ENCODE peak calls at places on chromosomes 1 and 21, in five cellular contexts. One of them, this sample, is unnamed.
A peak's percentile ranks its signal among the peaks of the same experiment; 100 is the strongest.

GRCh38 chr1:167669209-167670139 is 39.4 kb downstream of the RCSD1 start:
- DNase-seq in endothelial cell of umbilical vein: no peak
- DNase-seq in neural progenitor cell: no peak
- DNase-seq in fibroblast of lung: no peak
- DNase-seq in PC-3: no peak
- DNase-seq in this sample: peak; percentile 42

GRCh38 chr1:94629259-94630181 is 88.0 kb upstream of the F3 start:
- DNase-seq in endothelial cell of umbilical vein: no peak
- DNase-seq in neural progenitor cell: no peak
- DNase-seq in fibroblast of lung: no peak
- DNase-seq in PC-3: no peak
- DNase-seq in this sample: no peak

GRCh38 chr21:32592929-32593502 is 7.7 kb upstream of the TCP10L start:
- DNase-seq in endothelial cell of umbilical vein: no peak
- DNase-seq in neural progenitor cell: no peak
- DNase-seq in fibroblast of lung: no peak
- DNase-seq in PC-3: no peak
- DNase-seq in this sample: no peak

GRCh38 chr1:117646007-117646913 is 40.4 kb downstream of the TENT5C start:
- DNase-seq in endothelial cell of umbilical vein: no peak
- DNase-seq in neural progenitor cell: no peak
- DNase-seq in fibroblast of lung: peak; percentile 39
- DNase-seq in PC-3: no peak
- DNase-seq in this sample: no peak

GRCh38 chr21:45444385-45444784 is 39.4 kb downstream of the COL18A1 start:
- DNase-seq in endothelial cell of umbilical vein: no peak
- DNase-seq in neural progenitor cell: no peak
- DNase-seq in fibroblast of lung: no peak
- DNase-seq in PC-3: no peak
- DNase-seq in this sample: no peak

GRCh38 chr1:205329719-205330118 is 8.2 kb upstream of the NUAK2 start:
- DNase-seq in endothelial cell of umbilical vein: no peak
- DNase-seq in neural progenitor cell: no peak
- DNase-seq in fibroblast of lung: no peak
- DNase-seq in PC-3: no peak
- DNase-seq in this sample: no peak

GRCh38 chr1:30795026-30795425 is 37.5 kb upstream of the LAPTM5 start:
- DNase-seq in endothelial cell of umbilical vein: no peak
- DNase-seq in neural progenitor cell: no peak
- DNase-seq in fibroblast of lung: no peak
- DNase-seq in PC-3: no peak
- DNase-seq in this sample: no peak

GRCh38 chr1:56627019-56627635 is 18.0 kb upstream of the PRKAA2 start:
- DNase-seq in endothelial cell of umbilical vein: no peak
- DNase-seq in neural progenitor cell: no peak
- DNase-seq in fibroblast of lung: no peak
- DNase-seq in PC-3: no peak
- DNase-seq in this sample: no peak

GRCh38 chr1:200409203-200409760 is 554 bp downstream of the ZNF281 start:
- DNase-seq in endothelial cell of umbilical vein: peak; percentile 59
- DNase-seq in neural progenitor cell: peak; percentile 39
- DNase-seq in fibroblast of lung: no peak
- DNase-seq in PC-3: no peak
- DNase-seq in this sample: peak; percentile 64

GRCh38 chr21:36749935-36750578 is 51.1 kb downstream of the SIM2 start:
- DNase-seq in endothelial cell of umbilical vein: no peak
- DNase-seq in neural progenitor cell: peak; percentile 96
- DNase-seq in fibroblast of lung: peak; percentile 42
- DNase-seq in PC-3: no peak
- DNase-seq in this sample: peak; percentile 98

GRCh38 chr1:39829791-39830533 is 41.3 kb upstream of the BMP8B start:
- DNase-seq in endothelial cell of umbilical vein: no peak
- DNase-seq in neural progenitor cell: no peak
- DNase-seq in fibroblast of lung: no peak
- DNase-seq in PC-3: peak; percentile 71
- DNase-seq in this sample: peak; percentile 75

GRCh38 chr1:8439015-8439702 is 121.2 kb downstream of the SLC45A1 start:
- DNase-seq in endothelial cell of umbilical vein: peak; percentile 90
- DNase-seq in neural progenitor cell: peak; percentile 80
- DNase-seq in fibroblast of lung: peak; percentile 80
- DNase-seq in PC-3: no peak
- DNase-seq in this sample: peak; percentile 95

GRCh38 chr1:43414634-43415223 is 25.0 kb downstream of the SZT2 start:
- DNase-seq in endothelial cell of umbilical vein: peak; percentile 81
- DNase-seq in neural progenitor cell: peak; percentile 77
- DNase-seq in fibroblast of lung: peak; percentile 62
- DNase-seq in PC-3: peak; percentile 75
- DNase-seq in this sample: peak; percentile 89

GRCh38 chr1:7943295-7943694 is 2.7 kb upstream of the TNFRSF9 start:
- DNase-seq in endothelial cell of umbilical vein: no peak
- DNase-seq in neural progenitor cell: no peak
- DNase-seq in fibroblast of lung: no peak
- DNase-seq in PC-3: no peak
- DNase-seq in this sample: no peak

GRCh38 chr1:41827991-41828570 is 90.6 kb downstream of the HIVEP3 start:
- DNase-seq in endothelial cell of umbilical vein: no peak
- DNase-seq in neural progenitor cell: no peak
- DNase-seq in fibroblast of lung: peak; percentile 56
- DNase-seq in PC-3: no peak
- DNase-seq in this sample: no peak

GRCh38 chr1:169193191-169193850 is 86.8 kb downstream of the ATP1B1 start:
- DNase-seq in endothelial cell of umbilical vein: peak; percentile 36
- DNase-seq in neural progenitor cell: no peak
- DNase-seq in fibroblast of lung: peak; percentile 61
- DNase-seq in PC-3: no peak
- DNase-seq in this sample: peak; percentile 60

GRCh38 chr21:32414579-32415358 is 2.3 kb downstream of the EVA1C start:
- DNase-seq in endothelial cell of umbilical vein: peak; percentile 75
- DNase-seq in neural progenitor cell: peak; percentile 11
- DNase-seq in fibroblast of lung: peak; percentile 70
- DNase-seq in PC-3: peak; percentile 61
- DNase-seq in this sample: no peak

GRCh38 chr21:21740207-21740606 is 742.0 kb downstream of the NCAM2 start:
- DNase-seq in endothelial cell of umbilical vein: no peak
- DNase-seq in neural progenitor cell: no peak
- DNase-seq in fibroblast of lung: no peak
- DNase-seq in PC-3: peak; percentile 5
- DNase-seq in this sample: no peak

GRCh38 chr1:230858918-230859819 is 9.2 kb downstream of the C1orf198 start:
- DNase-seq in endothelial cell of umbilical vein: no peak
- DNase-seq in neural progenitor cell: peak; percentile 50
- DNase-seq in fibroblast of lung: peak; percentile 90
- DNase-seq in PC-3: no peak
- DNase-seq in this sample: peak; percentile 74

GRCh38 chr1:3895951-3896325 is 4.1 kb downstream of the C1orf174 start:
- DNase-seq in endothelial cell of umbilical vein: no peak
- DNase-seq in neural progenitor cell: no peak
- DNase-seq in fibroblast of lung: no peak
- DNase-seq in PC-3: no peak
- DNase-seq in this sample: no peak

GRCh38 chr1:3895279-3895950 is 4.7 kb downstream of the C1orf174 start:
- DNase-seq in endothelial cell of umbilical vein: no peak
- DNase-seq in neural progenitor cell: no peak
- DNase-seq in fibroblast of lung: no peak
- DNase-seq in PC-3: no peak
- DNase-seq in this sample: no peak

GRCh38 chr1:3894626-3895278 is 5.3 kb downstream of the C1orf174 start:
- DNase-seq in endothelial cell of umbilical vein: no peak
- DNase-seq in neural progenitor cell: no peak
- DNase-seq in fibroblast of lung: no peak
- DNase-seq in PC-3: no peak
- DNase-seq in this sample: no peak

GRCh38 chr1:3898475-3898735 is 1.7 kb downstream of the C1orf174 start:
- DNase-seq in endothelial cell of umbilical vein: no peak
- DNase-seq in neural progenitor cell: no peak
- DNase-seq in fibroblast of lung: no peak
- DNase-seq in PC-3: no peak
- DNase-seq in this sample: no peak

GRCh38 chr1:3896396-3897000 is 3.6 kb downstream of the C1orf174 start:
- DNase-seq in endothelial cell of umbilical vein: no peak
- DNase-seq in neural progenitor cell: no peak
- DNase-seq in fibroblast of lung: no peak
- DNase-seq in PC-3: no peak
- DNase-seq in this sample: peak; percentile 45
- H3K4me2 ChIP-seq in endothelial cell of umbilical vein: no peak overlapping the region
- H3K4me2 ChIP-seq in neural progenitor cell: no peak overlapping the region
- H3K4me2 ChIP-seq in fibroblast of lung: no peak overlapping the region
- H3K4me2 ChIP-seq in PC-3: no peak overlapping the region
- H3K4me2 ChIP-seq in this sample: no peak overlapping the region

GRCh38 chr1:114750780-114751179 is 7.0 kb downstream of the CSDE1 start:
- DNase-seq in endothelial cell of umbilical vein: no peak
- DNase-seq in neural progenitor cell: peak; percentile 13
- DNase-seq in fibroblast of lung: no peak
- DNase-seq in PC-3: no peak
- DNase-seq in this sample: no peak

GRCh38 chr1:114745351-114745750 is 12.4 kb downstream of the CSDE1 start:
- DNase-seq in endothelial cell of umbilical vein: peak; percentile 24
- DNase-seq in neural progenitor cell: no peak
- DNase-seq in fibroblast of lung: no peak
- DNase-seq in PC-3: no peak
- DNase-seq in this sample: no peak

GRCh38 chr1:114753143-114753542 is 4.6 kb downstream of the CSDE1 start:
- DNase-seq in endothelial cell of umbilical vein: no peak
- DNase-seq in neural progenitor cell: no peak
- DNase-seq in fibroblast of lung: no peak
- DNase-seq in PC-3: no peak
- DNase-seq in this sample: no peak

GRCh38 chr1:114746450-114747121 is 11.2 kb downstream of the CSDE1 start:
- DNase-seq in endothelial cell of umbilical vein: no peak
- DNase-seq in neural progenitor cell: no peak
- DNase-seq in fibroblast of lung: no peak
- DNase-seq in PC-3: no peak
- DNase-seq in this sample: no peak

DNA sequence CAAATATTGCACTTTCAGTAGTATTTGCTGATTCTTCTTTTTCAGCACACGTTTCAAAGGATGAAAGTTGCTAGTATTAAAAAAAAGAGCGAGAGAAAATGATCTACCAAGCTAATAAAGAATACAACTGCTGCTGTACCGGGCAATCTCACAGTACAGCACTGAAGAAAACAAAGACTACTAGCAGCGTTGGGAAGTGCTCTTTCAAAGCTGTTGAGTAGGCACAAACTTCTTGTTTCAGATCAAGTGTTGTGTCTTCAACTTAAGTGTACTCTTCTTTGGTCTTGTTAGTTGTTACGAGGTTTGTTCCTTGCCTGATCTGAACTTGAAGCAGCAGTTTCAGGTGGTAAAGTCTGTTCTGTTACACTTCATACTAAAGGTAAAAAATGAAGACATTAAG is 7.9 kb downstream of the CSDE1 start:
- DNase-seq in endothelial cell of umbilical vein: no peak
- DNase-seq in neural progenitor cell: no peak
- DNase-seq in fibroblast of lung: no peak
- DNase-seq in PC-3: no peak
- DNase-seq in this sample: no peak
- H3K4me2 ChIP-seq in endothelial cell of umbilical vein: no peak overlapping the region
- H3K4me2 ChIP-seq in neural progenitor cell: no peak overlapping the region
- H3K4me2 ChIP-seq in fibroblast of lung: no peak overlapping the region
- H3K4me2 ChIP-seq in PC-3: no peak overlapping the region
- H3K4me2 ChIP-seq in this sample: no peak overlapping the region

GRCh38 chr21:43911015-43911934 is 46.3 kb downstream of the AGPAT3 start:
- DNase-seq in endothelial cell of umbilical vein: no peak
- DNase-seq in neural progenitor cell: no peak
- DNase-seq in fibroblast of lung: peak; percentile 40
- DNase-seq in PC-3: no peak
- DNase-seq in this sample: no peak

GRCh38 chr21:43912910-43913309 is 47.9 kb downstream of the AGPAT3 start:
- DNase-seq in endothelial cell of umbilical vein: no peak
- DNase-seq in neural progenitor cell: no peak
- DNase-seq in fibroblast of lung: no peak
- DNase-seq in PC-3: no peak
- DNase-seq in this sample: no peak

GRCh38 chr21:43911935-43912487 is 47.0 kb downstream of the AGPAT3 start:
- DNase-seq in endothelial cell of umbilical vein: no peak
- DNase-seq in neural progenitor cell: no peak
- DNase-seq in fibroblast of lung: no peak
- DNase-seq in PC-3: no peak
- DNase-seq in this sample: no peak

GRCh38 chr21:43916076-43916475 is 51.1 kb downstream of the AGPAT3 start:
- DNase-seq in endothelial cell of umbilical vein: no peak
- DNase-seq in neural progenitor cell: no peak
- DNase-seq in fibroblast of lung: no peak
- DNase-seq in PC-3: no peak
- DNase-seq in this sample: no peak

DNA sequence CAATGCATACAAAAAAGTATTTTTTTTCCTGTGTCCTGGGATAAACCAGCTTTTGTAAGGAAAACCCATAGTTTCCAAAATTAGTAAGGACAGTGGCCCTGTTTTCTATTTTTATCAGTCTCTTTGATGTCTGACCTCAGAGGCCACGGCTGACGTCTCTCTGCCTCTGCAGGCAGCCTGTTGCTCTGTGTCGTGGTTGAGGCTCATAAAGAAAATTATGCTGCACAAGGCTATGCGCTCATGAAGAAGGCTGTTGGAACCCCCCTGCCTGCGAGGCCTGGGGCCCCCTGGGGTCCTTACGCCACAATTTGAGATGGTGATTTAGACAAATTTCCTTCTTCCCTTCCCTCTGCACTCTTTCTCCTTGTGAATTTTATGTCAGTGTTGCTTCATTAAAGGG is 48.9 kb downstream of the AGPAT3 start:
- DNase-seq in endothelial cell of umbilical vein: no peak
- DNase-seq in neural progenitor cell: no peak
- DNase-seq in fibroblast of lung: peak; percentile 60
- DNase-seq in PC-3: no peak
- DNase-seq in this sample: no peak
- H3K4me2 ChIP-seq in endothelial cell of umbilical vein: no peak overlapping the region
- H3K4me2 ChIP-seq in neural progenitor cell: no peak overlapping the region
- H3K4me2 ChIP-seq in fibroblast of lung: no peak overlapping the region
- H3K4me2 ChIP-seq in PC-3: no peak overlapping the region
- H3K4me2 ChIP-seq in this sample: no peak overlapping the region

GRCh38 chr1:59499956-59500569 is 203.2 kb downstream of the FGGY start:
- DNase-seq in endothelial cell of umbilical vein: peak; percentile 10
- DNase-seq in neural progenitor cell: no peak
- DNase-seq in fibroblast of lung: no peak
- DNase-seq in PC-3: peak; percentile 56
- DNase-seq in this sample: no peak
- H3K4me2 ChIP-seq in endothelial cell of umbilical vein: no peak overlapping the region
- H3K4me2 ChIP-seq in neural progenitor cell: no peak overlapping the region
- H3K4me2 ChIP-seq in fibroblast of lung: no peak overlapping the region
- H3K4me2 ChIP-seq in PC-3: peak overlapping the region; percentile 60
- H3K4me2 ChIP-seq in this sample: no peak overlapping the region

DNA sequence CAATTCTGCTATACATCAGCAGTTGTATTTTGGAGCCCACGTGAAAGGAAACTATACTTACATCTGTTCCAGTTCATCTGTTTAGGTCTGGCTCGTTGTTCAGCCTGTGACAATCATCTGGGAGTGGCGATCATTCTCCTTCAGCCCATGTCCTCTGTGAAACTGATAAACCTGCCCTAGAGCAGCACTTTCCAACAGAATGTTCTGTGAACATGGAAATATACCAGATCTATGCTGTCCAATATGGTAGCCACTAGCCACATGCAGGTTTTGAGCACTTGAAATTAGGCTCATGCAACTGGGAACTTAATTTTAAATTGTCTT is 24.5 kb upstream of the COQ8A start:
- DNase-seq in endothelial cell of umbilical vein: no peak
- DNase-seq in neural progenitor cell: no peak
- DNase-seq in fibroblast of lung: no peak
- DNase-seq in PC-3: no peak
- DNase-seq in this sample: no peak
- H3K4me2 ChIP-seq in endothelial cell of umbilical vein: no peak overlapping the region
- H3K4me2 ChIP-seq in neural progenitor cell: no peak overlapping the region
- H3K4me2 ChIP-seq in fibroblast of lung: no peak overlapping the region
- H3K4me2 ChIP-seq in PC-3: no peak overlapping the region
- H3K4me2 ChIP-seq in this sample: no peak overlapping the region

GRCh38 chr1:201469645-201470074 is 672 bp upstream of the PHLDA3 start:
- DNase-seq in endothelial cell of umbilical vein: no peak
- DNase-seq in neural progenitor cell: peak; percentile 25
- DNase-seq in fibroblast of lung: no peak
- DNase-seq in PC-3: no peak
- DNase-seq in this sample: peak; percentile 33
- H3K4me2 ChIP-seq in endothelial cell of umbilical vein: peak overlapping the region; percentile 32
- H3K4me2 ChIP-seq in neural progenitor cell: peak overlapping the region; percentile 95
- H3K4me2 ChIP-seq in fibroblast of lung: peak overlapping the region; percentile 78
- H3K4me2 ChIP-seq in PC-3: peak overlapping the region; percentile 85
- H3K4me2 ChIP-seq in this sample: peak overlapping the region; percentile 81

This sample was measured in mesendoderm.